ENCODE peak calls at places on chromosome 1, in five cellular contexts. G is GM12878, Y is HEK293T, R is NT2/D1, L is HepG2. D is an unnamed sample.

GRCh38 chr1:9729523-9729922 is 78.0 kb downstream of the PIK3CD start:
- DNase-seq in G (no peak), Y (no peak), R (no peak), L (no peak), D (no peak)

GRCh38 chr1:8604041-8604942 is 213.1 kb downstream of the RERE start:
- DNase-seq in G (peak; percentile 82), Y (no peak), R (no peak), L (no peak), D (no peak)

GRCh38 chr1:210332719-210333398 is 4.2 kb downstream of the HHAT start:
- DNase-seq in G (peak; percentile 90), Y (no peak), R (no peak), L (no peak), D (no peak)

GRCh38 chr1:158002630-158003408 is 9.4 kb downstream of the KIRREL1 start:
- DNase-seq in G (no peak), Y (no peak), R (no peak), L (no peak), D (no peak)

GRCh38 chr1:6511461-6512244 is 20.2 kb upstream of the PLEKHG5 start:
- DNase-seq in G (no peak), Y (no peak), R (no peak), L (no peak), D (no peak)

GRCh38 chr1:85330206-85330605 is 53.8 kb upstream of the BCL10 start:
- DNase-seq in G (no peak), Y (no peak), R (no peak), L (peak; percentile 15), D (no peak)

GRCh38 chr1:174068000-174068399 is 45.8 kb upstream of the RC3H1 start:
- DNase-seq in G (no peak), Y (no peak), R (no peak), L (no peak), D (no peak)

GRCh38 chr1:184745110-184745509 is 9.5 kb downstream of the EDEM3 start:
- DNase-seq in G (no peak), Y (no peak), R (no peak), L (no peak), D (no peak)

GRCh38 chr1:18597159-18598042 is 33.2 kb upstream of the PAX7 start:
- DNase-seq in G (no peak), Y (peak; percentile 67), R (no peak), L (peak; percentile 18), D (peak; percentile 15)

GRCh38 chr1:115077286-115077983 is 11.9 kb downstream of the TSPAN2 start:
- DNase-seq in G (no peak), Y (no peak), R (no peak), L (no peak), D (no peak)

GRCh38 chr1:176046926-176047325 is 160.2 kb downstream of the COP1 start:
- DNase-seq in G (no peak), Y (no peak), R (no peak), L (no peak), D (no peak)

GRCh38 chr1:88595355-88595754 is 88.7 kb upstream of the PKN2 start:
- DNase-seq in G (peak; percentile 12), Y (peak; percentile 40), R (no peak), L (peak; percentile 65), D (no peak)

GRCh38 chr1:188237573-188238353 is 1409.0 kb downstream of the PLA2G4A start:
- DNase-seq in G (no peak), Y (no peak), R (no peak), L (no peak), D (no peak)

GRCh38 chr1:5949074-5949760 is 43.0 kb downstream of the NPHP4 start:
- DNase-seq in G (no peak), Y (peak; percentile 40), R (no peak), L (peak; percentile 88), D (no peak)

GRCh38 chr1:202106340-202107284 is 16.1 kb upstream of the GPR37L1 start:
- DNase-seq in G (no peak), Y (no peak), R (no peak), L (no peak), D (no peak)

GRCh38 chr1:150575518-150576366 is 3.7 kb downstream of the MCL1 start:
- DNase-seq in G (no peak), Y (no peak), R (no peak), L (no peak), D (no peak)
- TF ChIP-seq SUZ12 in G (no peak), Y (no peak), R (no peak), L (no peak), D (no peak)

DNA sequence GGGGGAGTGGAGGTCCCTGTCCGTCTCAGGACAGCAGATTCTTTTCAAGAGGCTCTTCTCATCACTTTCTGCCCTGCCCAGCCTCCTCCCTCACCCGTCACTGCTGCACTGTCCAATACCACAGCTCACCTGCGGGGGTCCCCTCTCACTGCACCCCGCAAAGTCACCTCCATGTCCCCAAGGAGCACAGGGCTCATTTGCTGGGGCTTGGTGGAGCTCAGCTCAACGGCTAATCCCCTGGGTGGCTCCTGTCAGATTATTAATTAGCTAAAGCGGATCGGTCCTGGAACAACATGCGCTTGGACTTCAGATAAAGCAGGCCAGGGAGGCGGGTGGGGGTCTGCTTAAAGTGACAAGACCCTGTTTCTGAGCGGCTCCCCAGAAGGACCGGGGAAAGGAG is 43.2 kb downstream of the CASZ1 start:
- DNase-seq in G (no peak), Y (no peak), R (no peak), L (no peak), D (no peak)
- TF ChIP-seq SUZ12 in G (no peak), Y (no peak), R (no peak), L (no peak), D (no peak)

GRCh38 chr1:230105245-230105753 is 38.3 kb downstream of the GALNT2 start:
- DNase-seq in G (no peak), Y (no peak), R (no peak), L (peak; percentile 72), D (no peak)
- TF ChIP-seq SUZ12 in G (no peak), Y (no peak), R (no peak), L (no peak), D (no peak)

DNA sequence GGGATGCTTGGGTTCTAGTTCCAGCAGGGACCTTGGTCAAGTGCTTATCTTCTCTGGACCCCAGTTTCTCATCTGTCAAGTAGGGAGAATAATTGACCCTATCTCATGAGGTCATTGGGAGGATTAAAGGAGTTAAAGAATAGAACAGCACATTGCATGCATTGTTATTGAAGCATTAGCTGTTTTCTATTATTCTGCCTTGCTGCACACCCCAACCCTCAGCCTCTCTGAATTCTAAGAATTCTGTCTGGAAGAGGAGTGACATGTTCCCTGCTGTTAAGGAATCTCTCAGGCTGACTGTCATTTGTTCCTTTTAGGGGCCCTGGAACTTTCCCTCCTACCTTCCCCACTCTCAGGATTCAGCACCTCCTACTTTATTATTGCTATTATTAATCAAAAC is 73.9 kb downstream of the NENF start:
- DNase-seq in G (no peak), Y (no peak), R (peak; percentile 55), L (no peak), D (no peak)
- TF ChIP-seq SUZ12 in G (no peak), Y (no peak), R (no peak), L (no peak), D (no peak)

GRCh38 chr1:37479255-37480124 is 5.1 kb downstream of the ZC3H12A start:
- DNase-seq in G (peak; percentile 65), Y (no peak), R (no peak), L (peak; percentile 89), D (no peak)
- TF ChIP-seq SUZ12 in G (no peak), Y (no peak), R (no peak), L (no peak), D (no peak)

GRCh38 chr1:116110507-116111195 is 548 bp upstream of the MAB21L3 start:
- DNase-seq in G (peak; percentile 46), Y (no peak), R (no peak), L (peak; percentile 54), D (no peak)

GRCh38 chr1:116113615-116114014 is 2.4 kb downstream of the MAB21L3 start:
- DNase-seq in G (no peak), Y (no peak), R (no peak), L (no peak), D (no peak)

GRCh38 chr1:116115476-116115875 is 4.3 kb downstream of the MAB21L3 start:
- DNase-seq in G (no peak), Y (no peak), R (no peak), L (no peak), D (no peak)

GRCh38 chr1:116112388-116113140 is 1.4 kb downstream of the MAB21L3 start:
- DNase-seq in G (no peak), Y (no peak), R (no peak), L (no peak), D (no peak)

GRCh38 chr1:116111196-116112021 is at the start of gene MAB21L3:
- DNase-seq in G (peak; percentile 40), Y (no peak), R (no peak), L (no peak), D (no peak)
- TF ChIP-seq SUZ12 in G (no peak), Y (no peak), R (no peak), L (no peak), D (no peak)